ENCODE peak calls at places on chromosomes 16 and 17, in six cellular contexts. T, U, D, W, M and G are unnamed samples.

GRCh38 chr17:751269-752001 is 629 bp downstream of the GEMIN4 start:
- DNase-seq in M (peak), U (peak), W (peak), T (peak), D (peak), G (peak)

GRCh38 chr17:10513284-10514067 is 4.9 kb downstream of the MYH1 start:
- DNase-seq in W (no peak), U (no peak), M (no peak), D (peak), T (peak), G (peak)

GRCh38 chr16:75758215-75758614 is 31.9 kb upstream of the CPHXL start:
- DNase-seq in M (no peak), U (no peak), D (no peak), W (no peak), T (no peak), G (peak)

GRCh38 chr16:88453621-88454314 is 688 bp downstream of the ZFPM1 start:
- DNase-seq in W (no peak), T (no peak), D (peak), U (no peak), M (no peak), G (no peak)

GRCh38 chr17:32192379-32192778 is 50.1 kb downstream of the RHOT1 start:
- DNase-seq in M (no peak), T (no peak), D (no peak), U (peak), W (no peak), G (peak)

GRCh38 chr16:48564544-48565444 is 45.2 kb downstream of the N4BP1 start:
- DNase-seq in W (no peak), U (no peak), M (no peak), D (no peak), T (no peak), G (no peak)

GRCh38 chr17:55547027-55547670 is 35.9 kb upstream of the SMIM36 start:
- DNase-seq in D (no peak), W (no peak), U (no peak), M (no peak), T (no peak), G (peak)

GRCh38 chr17:8799001-8799850 is at the start of gene MFSD6L:
- DNase-seq in D (peak), M (no peak), W (no peak), T (no peak), U (no peak), G (no peak)

GRCh38 chr17:58344047-58344790 is 7.8 kb downstream of the SUPT4H1 start:
- DNase-seq in W (no peak), U (no peak), M (no peak), D (no peak), T (no peak), G (no peak)

GRCh38 chr16:30927789-30928378 is 4.5 kb downstream of the FBXL19 start:
- DNase-seq in D (peak), T (peak), W (peak), U (no peak), M (peak), G (peak)

GRCh38 chr16:57185945-57186629 is at the start of the genes PSME3IP1 and RSPRY1:
- DNase-seq in D (peak), W (peak), U (peak), T (peak), M (peak), G (peak)

GRCh38 chr17:82528484-82529265 is 9.1 kb downstream of the FOXK2 start:
- DNase-seq in M (peak), D (peak), T (peak), U (peak), W (peak), G (no peak)

GRCh38 chr16:16004314-16004749 is 54.9 kb downstream of the ABCC1 start:
- DNase-seq in U (peak), W (no peak), D (no peak), M (no peak), T (no peak), G (peak)

GRCh38 chr16:3147046-3147756 is 12.4 kb downstream of the ZNF213 start:
- DNase-seq in W (no peak), U (no peak), M (no peak), D (no peak), T (no peak), G (no peak)

GRCh38 chr16:19123535-19124178 is 9.9 kb downstream of the ITPRIPL2 start:
- DNase-seq in D (peak), U (no peak), M (no peak), T (no peak), W (no peak), G (no peak)

GRCh38 chr17:44636562-44636961 is 19.7 kb upstream of the MEIOC start:
- DNase-seq in D (peak), T (no peak), U (peak), W (no peak), M (no peak), G (peak)

GRCh38 chr17:18368948-18369347 is 5.6 kb upstream of the SHMT1 start:
- DNase-seq in U (peak), D (no peak), T (no peak), W (no peak), M (no peak), G (no peak)

GRCh38 chr17:58415371-58416055 is 1.8 kb downstream of the RNF43 start:
- DNase-seq in D (peak), U (no peak), T (no peak), M (peak), W (peak), G (no peak)

GRCh38 chr17:1203111-1203966 is 23.6 kb upstream of the ABR start:
- DNase-seq in U (peak), M (peak), D (peak), W (peak), T (peak), G (peak)

GRCh38 chr17:77580531-77580930 is 378.0 kb upstream of the TNRC6C start:
- DNase-seq in T (no peak), W (no peak), D (no peak), U (no peak), M (no peak), G (no peak)

GRCh38 chr16:11743308-11744074 is 834 bp upstream of the TXNDC11 start:
- DNase-seq in D (peak), U (peak), W (peak), M (peak), T (peak), G (peak)

GRCh38 chr16:68194263-68194662 is 41.7 kb downstream of the ESRP2 start:
- DNase-seq in M (no peak), T (no peak), W (no peak), U (no peak), D (no peak), G (no peak)

GRCh38 chr16:47574091-47575054 is 113.2 kb downstream of the PHKB start:
- DNase-seq in W (no peak), M (no peak), U (no peak), T (no peak), D (no peak), G (peak)

GRCh38 chr17:66737524-66737923 is 97.4 kb upstream of the CACNG5 start:
- DNase-seq in W (peak), D (peak), U (no peak), M (peak), T (peak), G (peak)

GRCh38 chr16:35564889-35565288 is 2105.5 kb downstream of the TP53TG3F start:
- DNase-seq in U (no peak), W (no peak), D (no peak), T (no peak), M (no peak), G (no peak)